ENCODE peak calls at places on chromosomes 16 and 17, in eight cellular contexts. One of them, this sample, is unnamed.
A peak's percentile ranks its signal among the peaks of the same experiment; 100 is the strongest.

GRCh38 chr16:50924759-50925545 is 183.1 kb downstream of the CYLD start:
- DNase-seq in heart right ventricle: no peak
- DNase-seq in kidney epithelial cell: no peak
- DNase-seq in heart left ventricle: no peak
- DNase-seq in lower leg skin: peak; percentile 48
- DNase-seq in astrocyte of the spinal cord: no peak
- DNase-seq in cardiac muscle cell: no peak
- DNase-seq in neural progenitor cell: no peak
- DNase-seq in this sample: peak; percentile 84

GRCh38 chr16:6701096-6701495 is 631.5 kb upstream of the RBFOX1 start:
- DNase-seq in cardiac muscle cell: no peak
- DNase-seq in neural progenitor cell: no peak
- DNase-seq in kidney epithelial cell: no peak
- DNase-seq in heart left ventricle: no peak
- DNase-seq in lower leg skin: no peak
- DNase-seq in astrocyte of the spinal cord: no peak
- DNase-seq in heart right ventricle: no peak
- DNase-seq in this sample: no peak

GRCh38 chr16:72752004-72752695 is 295.8 kb downstream of the ZFHX3 start:
- DNase-seq in cardiac muscle cell: no peak
- DNase-seq in heart right ventricle: no peak
- DNase-seq in astrocyte of the spinal cord: no peak
- DNase-seq in heart left ventricle: no peak
- DNase-seq in kidney epithelial cell: no peak
- DNase-seq in neural progenitor cell: no peak
- DNase-seq in lower leg skin: no peak
- DNase-seq in this sample: no peak

GRCh38 chr16:27317738-27318398 is 4.1 kb downstream of the IL4R start:
- DNase-seq in astrocyte of the spinal cord: no peak
- DNase-seq in heart left ventricle: no peak
- DNase-seq in neural progenitor cell: no peak
- DNase-seq in lower leg skin: no peak
- DNase-seq in cardiac muscle cell: no peak
- DNase-seq in kidney epithelial cell: no peak
- DNase-seq in heart right ventricle: no peak
- DNase-seq in this sample: no peak

GRCh38 chr16:1918312-1918889 is at the start of gene HS3ST6:
- DNase-seq in cardiac muscle cell: no peak
- DNase-seq in heart left ventricle: no peak
- DNase-seq in lower leg skin: no peak
- DNase-seq in astrocyte of the spinal cord: no peak
- DNase-seq in neural progenitor cell: peak; percentile 83
- DNase-seq in kidney epithelial cell: no peak
- DNase-seq in heart right ventricle: no peak
- DNase-seq in this sample: no peak

GRCh38 chr17:77101521-77102410 is 39.0 kb upstream of the SEC14L1 start:
- DNase-seq in heart left ventricle: no peak
- DNase-seq in neural progenitor cell: no peak
- DNase-seq in lower leg skin: no peak
- DNase-seq in heart right ventricle: no peak
- DNase-seq in cardiac muscle cell: no peak
- DNase-seq in astrocyte of the spinal cord: no peak
- DNase-seq in kidney epithelial cell: no peak
- DNase-seq in this sample: no peak

GRCh38 chr17:75691371-75692290 is 24.5 kb downstream of the SAP30BP start:
- DNase-seq in heart left ventricle: no peak
- DNase-seq in neural progenitor cell: peak; percentile 26
- DNase-seq in cardiac muscle cell: peak; percentile 16
- DNase-seq in heart right ventricle: no peak
- DNase-seq in lower leg skin: no peak
- DNase-seq in kidney epithelial cell: no peak
- DNase-seq in astrocyte of the spinal cord: peak; percentile 90
- DNase-seq in this sample: peak; percentile 83

GRCh38 chr16:58515125-58515870 is at the start of gene SETD6:
- DNase-seq in heart left ventricle: peak; percentile 90
- DNase-seq in kidney epithelial cell: peak; percentile 62
- DNase-seq in cardiac muscle cell: peak; percentile 92
- DNase-seq in astrocyte of the spinal cord: peak; percentile 89
- DNase-seq in lower leg skin: peak; percentile 97
- DNase-seq in heart right ventricle: peak; percentile 88
- DNase-seq in neural progenitor cell: peak; percentile 93
- DNase-seq in this sample: peak; percentile 90

GRCh38 chr17:9897569-9897968 is 7.5 kb downstream of the RCVRN start:
- DNase-seq in heart right ventricle: no peak
- DNase-seq in heart left ventricle: no peak
- DNase-seq in neural progenitor cell: peak; percentile 62
- DNase-seq in kidney epithelial cell: no peak
- DNase-seq in lower leg skin: no peak
- DNase-seq in astrocyte of the spinal cord: no peak
- DNase-seq in cardiac muscle cell: no peak
- DNase-seq in this sample: no peak

GRCh38 chr16:69563605-69564580 is 1.9 kb upstream of the NFAT5 start:
- DNase-seq in kidney epithelial cell: no peak
- DNase-seq in neural progenitor cell: peak; percentile 92
- DNase-seq in heart left ventricle: no peak
- DNase-seq in astrocyte of the spinal cord: peak; percentile 7
- DNase-seq in cardiac muscle cell: peak; percentile 16
- DNase-seq in heart right ventricle: no peak
- DNase-seq in lower leg skin: no peak
- DNase-seq in this sample: peak; percentile 77

GRCh38 chr17:75876938-75877751 is 1.2 kb downstream of the TRIM47 start:
- DNase-seq in cardiac muscle cell: peak; percentile 97
- DNase-seq in astrocyte of the spinal cord: peak; percentile 92
- DNase-seq in neural progenitor cell: peak; percentile 40
- DNase-seq in lower leg skin: peak; percentile 98
- DNase-seq in heart right ventricle: peak; percentile 97
- DNase-seq in heart left ventricle: peak; percentile 95
- DNase-seq in kidney epithelial cell: peak; percentile 74
- DNase-seq in this sample: peak; percentile 79

GRCh38 chr17:29586676-29587469 is 2.6 kb downstream of the GIT1 start:
- DNase-seq in astrocyte of the spinal cord: no peak
- DNase-seq in heart left ventricle: peak; percentile 25
- DNase-seq in heart right ventricle: peak; percentile 9
- DNase-seq in lower leg skin: no peak
- DNase-seq in kidney epithelial cell: no peak
- DNase-seq in neural progenitor cell: no peak
- DNase-seq in cardiac muscle cell: no peak
- DNase-seq in this sample: no peak

GRCh38 chr16:12366313-12366712 is 389.8 kb downstream of the SNX29 start:
- DNase-seq in neural progenitor cell: no peak
- DNase-seq in cardiac muscle cell: no peak
- DNase-seq in lower leg skin: no peak
- DNase-seq in kidney epithelial cell: no peak
- DNase-seq in heart right ventricle: no peak
- DNase-seq in astrocyte of the spinal cord: no peak
- DNase-seq in heart left ventricle: no peak
- DNase-seq in this sample: no peak

GRCh38 chr16:11439790-11440656 is 94.8 kb downstream of the RMI2 start:
- DNase-seq in kidney epithelial cell: no peak
- DNase-seq in neural progenitor cell: no peak
- DNase-seq in cardiac muscle cell: no peak
- DNase-seq in heart right ventricle: no peak
- DNase-seq in astrocyte of the spinal cord: no peak
- DNase-seq in lower leg skin: no peak
- DNase-seq in heart left ventricle: no peak
- DNase-seq in this sample: no peak

GRCh38 chr16:3027983-3028715 is 4.3 kb downstream of the THOC6 start:
- DNase-seq in heart left ventricle: peak; percentile 79
- DNase-seq in neural progenitor cell: peak; percentile 96
- DNase-seq in heart right ventricle: peak; percentile 52
- DNase-seq in lower leg skin: peak; percentile 94
- DNase-seq in astrocyte of the spinal cord: peak; percentile 74
- DNase-seq in cardiac muscle cell: peak; percentile 79
- DNase-seq in kidney epithelial cell: no peak
- DNase-seq in this sample: peak; percentile 91

GRCh38 chr17:80501739-80502577 is 25.6 kb upstream of the NPTX1 start:
- DNase-seq in astrocyte of the spinal cord: peak; percentile 78
- DNase-seq in heart right ventricle: no peak
- DNase-seq in cardiac muscle cell: peak; percentile 50
- DNase-seq in neural progenitor cell: no peak
- DNase-seq in heart left ventricle: no peak
- DNase-seq in kidney epithelial cell: peak; percentile 70
- DNase-seq in lower leg skin: no peak
- DNase-seq in this sample: no peak

GRCh38 chr16:69839798-69840409 is 77.8 kb downstream of the WWP2 start:
- DNase-seq in neural progenitor cell: no peak
- DNase-seq in heart right ventricle: peak; percentile 37
- DNase-seq in astrocyte of the spinal cord: peak; percentile 34
- DNase-seq in cardiac muscle cell: no peak
- DNase-seq in kidney epithelial cell: no peak
- DNase-seq in heart left ventricle: peak; percentile 38
- DNase-seq in lower leg skin: no peak
- DNase-seq in this sample: no peak

GRCh38 chr17:69729937-69730336 is 315.4 kb downstream of the MAP2K6 start:
- DNase-seq in heart left ventricle: no peak
- DNase-seq in astrocyte of the spinal cord: peak; percentile 53
- DNase-seq in cardiac muscle cell: no peak
- DNase-seq in neural progenitor cell: no peak
- DNase-seq in heart right ventricle: no peak
- DNase-seq in lower leg skin: no peak
- DNase-seq in kidney epithelial cell: no peak
- DNase-seq in this sample: peak; percentile 94

GRCh38 chr17:34398990-34399389 is 36.0 kb upstream of the CCL1 start:
- DNase-seq in cardiac muscle cell: no peak
- DNase-seq in astrocyte of the spinal cord: no peak
- DNase-seq in heart right ventricle: no peak
- DNase-seq in neural progenitor cell: no peak
- DNase-seq in heart left ventricle: no peak
- DNase-seq in kidney epithelial cell: no peak
- DNase-seq in lower leg skin: no peak
- DNase-seq in this sample: no peak

GRCh38 chr16:80027007-80027965 is 426.7 kb upstream of the MAF start:
- DNase-seq in cardiac muscle cell: peak; percentile 40
- DNase-seq in neural progenitor cell: no peak
- DNase-seq in heart right ventricle: peak; percentile 63
- DNase-seq in kidney epithelial cell: peak; percentile 93
- DNase-seq in astrocyte of the spinal cord: peak; percentile 96
- DNase-seq in heart left ventricle: peak; percentile 47
- DNase-seq in lower leg skin: peak; percentile 95
- DNase-seq in this sample: peak; percentile 99

GRCh38 chr16:48003226-48003907 is 152.4 kb downstream of the ABCC12 start:
- DNase-seq in heart left ventricle: no peak
- DNase-seq in cardiac muscle cell: no peak
- DNase-seq in kidney epithelial cell: peak; percentile 95
- DNase-seq in lower leg skin: peak; percentile 75
- DNase-seq in neural progenitor cell: peak; percentile 38
- DNase-seq in astrocyte of the spinal cord: no peak
- DNase-seq in heart right ventricle: no peak
- DNase-seq in this sample: peak; percentile 91

GRCh38 chr16:89909777-89910716 is 8.6 kb upstream of the MC1R start:
- DNase-seq in neural progenitor cell: peak; percentile 86
- DNase-seq in lower leg skin: peak; percentile 95
- DNase-seq in kidney epithelial cell: no peak
- DNase-seq in heart left ventricle: peak; percentile 80
- DNase-seq in heart right ventricle: peak; percentile 80
- DNase-seq in astrocyte of the spinal cord: peak; percentile 76
- DNase-seq in cardiac muscle cell: peak; percentile 81
- DNase-seq in this sample: peak; percentile 82

GRCh38 chr16:4318171-4318910 is 2.5 kb downstream of the GLIS2 start:
- DNase-seq in heart left ventricle: no peak
- DNase-seq in neural progenitor cell: peak; percentile 43
- DNase-seq in kidney epithelial cell: no peak
- DNase-seq in lower leg skin: no peak
- DNase-seq in cardiac muscle cell: no peak
- DNase-seq in astrocyte of the spinal cord: peak; percentile 46
- DNase-seq in heart right ventricle: no peak
- DNase-seq in this sample: no peak
- H3K4me3 ChIP-seq in heart left ventricle: no peak overlapping the region
- H3K4me3 ChIP-seq in neural progenitor cell: no peak overlapping the region
- H3K4me3 ChIP-seq in kidney epithelial cell: peak overlapping the region; percentile 87
- H3K4me3 ChIP-seq in lower leg skin: no peak overlapping the region
- H3K4me3 ChIP-seq in cardiac muscle cell: no peak overlapping the region
- H3K4me3 ChIP-seq in astrocyte of the spinal cord: peak overlapping the region; percentile 0
- H3K4me3 ChIP-seq in heart right ventricle: peak overlapping the region; percentile 63
- H3K4me3 ChIP-seq in this sample: no peak overlapping the region

GRCh38 chr16:88681084-88681680 is 5.1 kb downstream of the SNAI3 start:
- DNase-seq in cardiac muscle cell: no peak
- DNase-seq in heart right ventricle: no peak
- DNase-seq in kidney epithelial cell: no peak
- DNase-seq in heart left ventricle: peak; percentile 16
- DNase-seq in astrocyte of the spinal cord: no peak
- DNase-seq in neural progenitor cell: peak; percentile 43
- DNase-seq in lower leg skin: no peak
- DNase-seq in this sample: peak; percentile 66
- TF ChIP-seq CTCF in cardiac muscle cell: peak; percentile 19
- TF ChIP-seq CTCF in heart right ventricle: no peak
- TF ChIP-seq CTCF in kidney epithelial cell: peak; percentile 51
- TF ChIP-seq CTCF in heart left ventricle: peak; percentile 11
- TF ChIP-seq CTCF in astrocyte of the spinal cord: peak; percentile 38
- TF ChIP-seq CTCF in neural progenitor cell: peak; percentile 46
- TF ChIP-seq CTCF in lower leg skin: no peak
- TF ChIP-seq CTCF in this sample: peak; percentile 65

GRCh38 chr17:47848198-47848513 is 2.8 kb downstream of the SP6 start:
- DNase-seq in kidney epithelial cell: no peak
- DNase-seq in heart right ventricle: no peak
- DNase-seq in heart left ventricle: no peak
- DNase-seq in cardiac muscle cell: no peak
- DNase-seq in lower leg skin: no peak
- DNase-seq in astrocyte of the spinal cord: no peak
- DNase-seq in neural progenitor cell: peak; percentile 31
- DNase-seq in this sample: no peak
- H3K4me3 ChIP-seq in kidney epithelial cell: no peak overlapping the region
- H3K4me3 ChIP-seq in heart right ventricle: no peak overlapping the region
- H3K4me3 ChIP-seq in heart left ventricle: no peak overlapping the region
- H3K4me3 ChIP-seq in cardiac muscle cell: no peak overlapping the region
- H3K4me3 ChIP-seq in lower leg skin: no peak overlapping the region
- H3K4me3 ChIP-seq in astrocyte of the spinal cord: no peak overlapping the region
- H3K4me3 ChIP-seq in neural progenitor cell: peak overlapping the region; percentile 12
- H3K4me3 ChIP-seq in this sample: no peak overlapping the region

DNA sequence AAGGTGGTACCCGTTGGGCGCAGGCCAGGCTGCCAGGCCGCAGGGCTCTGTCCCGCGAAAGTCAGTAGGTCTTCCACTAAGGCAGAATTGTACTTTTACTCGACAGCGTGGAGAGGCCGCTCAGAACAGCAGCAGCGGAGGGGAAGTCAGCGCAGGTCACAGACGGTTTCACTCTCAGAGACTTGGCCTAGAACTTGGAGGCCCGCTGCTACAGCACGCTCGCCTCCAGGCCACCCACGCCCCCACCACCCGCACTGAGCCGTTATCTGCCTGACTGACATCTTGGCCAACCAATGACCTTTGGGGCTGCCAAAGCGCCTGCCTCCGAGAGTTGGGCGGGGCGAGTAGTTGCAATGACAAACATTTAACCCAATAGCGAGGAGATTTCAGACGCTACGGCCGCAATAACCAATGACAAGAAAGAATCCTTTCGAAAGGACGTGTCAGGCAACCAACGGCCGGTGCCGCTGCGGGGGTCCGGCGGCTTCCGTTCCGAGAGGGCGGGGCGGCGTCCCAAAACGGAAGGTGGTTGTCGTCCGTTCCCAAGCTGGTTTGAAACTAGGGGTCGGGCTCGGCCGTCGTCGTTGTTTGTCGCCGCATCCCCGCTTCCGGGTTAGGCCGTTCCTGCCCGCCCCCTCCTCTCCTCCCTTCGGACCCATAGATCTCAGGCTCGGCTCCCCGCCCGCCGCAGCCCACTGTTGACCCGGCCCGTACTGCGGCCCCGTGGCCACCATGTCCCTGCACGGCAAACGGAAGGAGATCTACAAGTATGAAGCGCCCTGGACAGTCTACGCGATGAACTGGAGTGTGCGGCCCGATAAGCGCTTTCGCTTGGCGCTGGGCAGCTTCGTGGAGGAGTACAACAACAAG is at the start of gene DCAF7:
- DNase-seq in heart right ventricle: peak; percentile 100
- DNase-seq in lower leg skin: peak; percentile 100
- DNase-seq in kidney epithelial cell: peak; percentile 98
- DNase-seq in cardiac muscle cell: peak; percentile 100
- DNase-seq in heart left ventricle: peak; percentile 100
- DNase-seq in neural progenitor cell: peak; percentile 99
- DNase-seq in astrocyte of the spinal cord: peak; percentile 100
- DNase-seq in this sample: peak; percentile 100
- TF ChIP-seq CTCF in heart right ventricle: no peak
- TF ChIP-seq CTCF in lower leg skin: peak; percentile 20
- TF ChIP-seq CTCF in kidney epithelial cell: no peak
- TF ChIP-seq CTCF in cardiac muscle cell: no peak
- TF ChIP-seq CTCF in heart left ventricle: no peak
- TF ChIP-seq CTCF in neural progenitor cell: no peak
- TF ChIP-seq CTCF in astrocyte of the spinal cord: no peak
- TF ChIP-seq CTCF in this sample: no peak